ENCODE peak calls at places on chromosomes 4 and X, in seven cellular contexts. V is SJSA1, O is GM23338, W is K562, U is cardiac muscle cell, K is lower lobe of right lung, Y is upper lobe of right lung. Z is an unnamed sample.

GRCh38 chr4:4216668-4217067 is 10.1 kb downstream of the OTOP1 start:
- DNase-seq in V (peak), O (peak), W (no peak), U (peak), K (no peak), Y (no peak), Z (no peak)

GRCh38 chr4:139857021-139857420 is 191.4 kb downstream of the MGST2 start:
- DNase-seq in V (no peak), O (no peak), W (no peak), U (no peak), K (no peak), Y (no peak), Z (no peak)

GRCh38 chrX:130669233-130669632 is 233.8 kb downstream of the ENOX2 start:
- DNase-seq in V (no peak), O (no peak), W (no peak), U (peak), K (no peak), Y (no peak), Z (no peak)

GRCh38 chrX:136909119-136909705 is 28.7 kb upstream of the RBMX start:
- DNase-seq in V (peak), O (peak), W (peak), U (peak), K (peak), Y (peak), Z (peak)

GRCh38 chrX:17613979-17614572 is 123.2 kb upstream of the SCML1 start:
- DNase-seq in V (no peak), O (no peak), W (no peak), U (peak), K (peak), Y (peak), Z (no peak)

GRCh38 chr4:90799895-90800294 is 672.7 kb downstream of the CCSER1 start:
- DNase-seq in V (no peak), O (no peak), W (no peak), U (no peak), K (no peak), Y (no peak), Z (no peak)

GRCh38 chr4:8468746-8469535 is 28.4 kb downstream of the TRMT44 start:
- DNase-seq in V (peak), O (peak), W (peak), U (peak), K (peak), Y (peak), Z (peak)

GRCh38 chr4:47418147-47418546 is 45.4 kb downstream of the COMMD8 start:
- DNase-seq in V (no peak), O (no peak), W (no peak), U (peak), K (no peak), Y (no peak), Z (no peak)

GRCh38 chr4:105240037-105240436 is 93.4 kb downstream of the TET2 start:
- DNase-seq in V (no peak), O (no peak), W (no peak), U (no peak), K (no peak), Y (no peak), Z (no peak)

GRCh38 chr4:71300964-71301363 is 37.9 kb upstream of the SLC4A4 start:
- DNase-seq in V (no peak), O (no peak), W (no peak), U (peak), K (no peak), Y (no peak), Z (no peak)

DNA sequence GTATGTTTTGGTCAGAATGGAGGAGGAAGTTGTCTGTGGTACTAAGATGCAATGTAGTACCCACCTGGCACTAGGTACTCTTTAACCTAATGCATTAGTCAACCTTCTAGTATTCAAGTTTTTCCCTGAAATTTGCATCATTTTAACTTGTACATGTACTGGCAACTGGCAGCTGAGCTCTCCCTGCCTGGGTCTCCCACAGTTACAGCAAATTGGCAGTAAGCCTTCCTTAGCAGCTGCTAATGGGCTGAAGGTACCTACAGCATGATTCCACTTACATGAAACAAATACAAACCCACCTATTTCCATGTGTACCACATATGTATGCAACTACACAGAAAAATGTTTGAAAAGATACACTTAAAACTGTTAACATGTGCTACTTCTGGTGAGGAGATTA is 8.1 kb upstream of the KLHL2 start:
- DNase-seq in V (no peak), O (no peak), W (no peak), U (no peak), K (no peak), Y (no peak), Z (no peak)
- H3K27ac ChIP-seq in V (no peak), O (no peak), W (no peak), U (no peak), K (no peak), Y (no peak), Z (no peak)

DNA sequence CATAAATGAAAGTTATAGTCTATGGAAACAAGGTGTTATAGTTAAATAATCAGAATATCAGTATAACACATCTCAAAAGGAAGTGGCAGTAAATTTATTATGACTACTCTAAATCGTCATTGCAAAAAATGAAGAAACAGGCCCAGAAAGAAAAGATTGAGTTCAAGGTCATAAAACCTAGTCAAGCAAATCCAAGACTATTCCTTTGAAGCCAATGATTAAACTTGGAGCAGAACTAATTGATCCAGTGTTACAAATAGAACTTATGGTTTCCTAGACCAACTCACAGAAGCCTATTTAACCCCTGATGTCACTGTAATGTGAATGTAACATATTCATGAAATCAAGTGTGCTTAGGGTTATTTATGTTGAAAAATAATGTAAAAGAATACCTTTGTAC is 1.9 kb downstream of the FAM199X start:
- DNase-seq in V (no peak), O (no peak), W (no peak), U (no peak), K (no peak), Y (no peak), Z (no peak)
- H3K4me3 ChIP-seq in V (no peak), O (peak), W (peak), U (peak), K (no peak), Y (peak), Z (peak)

GRCh38 chr4:76589402-76589801 is 154.4 kb downstream of the SHROOM3 start:
- DNase-seq in V (no peak), O (peak), W (no peak), U (peak), K (no peak), Y (no peak), Z (no peak)

GRCh38 chr4:76588268-76588667 is 153.2 kb downstream of the SHROOM3 start:
- DNase-seq in V (no peak), O (peak), W (no peak), U (no peak), K (no peak), Y (no peak), Z (no peak)

GRCh38 chr4:76590847-76591281 is 155.8 kb downstream of the SHROOM3 start:
- DNase-seq in V (no peak), O (peak), W (no peak), U (peak), K (no peak), Y (no peak), Z (no peak)

GRCh38 chr4:76591992-76592391 is 157.0 kb downstream of the SHROOM3 start:
- DNase-seq in V (no peak), O (no peak), W (no peak), U (no peak), K (no peak), Y (no peak), Z (no peak)

DNA sequence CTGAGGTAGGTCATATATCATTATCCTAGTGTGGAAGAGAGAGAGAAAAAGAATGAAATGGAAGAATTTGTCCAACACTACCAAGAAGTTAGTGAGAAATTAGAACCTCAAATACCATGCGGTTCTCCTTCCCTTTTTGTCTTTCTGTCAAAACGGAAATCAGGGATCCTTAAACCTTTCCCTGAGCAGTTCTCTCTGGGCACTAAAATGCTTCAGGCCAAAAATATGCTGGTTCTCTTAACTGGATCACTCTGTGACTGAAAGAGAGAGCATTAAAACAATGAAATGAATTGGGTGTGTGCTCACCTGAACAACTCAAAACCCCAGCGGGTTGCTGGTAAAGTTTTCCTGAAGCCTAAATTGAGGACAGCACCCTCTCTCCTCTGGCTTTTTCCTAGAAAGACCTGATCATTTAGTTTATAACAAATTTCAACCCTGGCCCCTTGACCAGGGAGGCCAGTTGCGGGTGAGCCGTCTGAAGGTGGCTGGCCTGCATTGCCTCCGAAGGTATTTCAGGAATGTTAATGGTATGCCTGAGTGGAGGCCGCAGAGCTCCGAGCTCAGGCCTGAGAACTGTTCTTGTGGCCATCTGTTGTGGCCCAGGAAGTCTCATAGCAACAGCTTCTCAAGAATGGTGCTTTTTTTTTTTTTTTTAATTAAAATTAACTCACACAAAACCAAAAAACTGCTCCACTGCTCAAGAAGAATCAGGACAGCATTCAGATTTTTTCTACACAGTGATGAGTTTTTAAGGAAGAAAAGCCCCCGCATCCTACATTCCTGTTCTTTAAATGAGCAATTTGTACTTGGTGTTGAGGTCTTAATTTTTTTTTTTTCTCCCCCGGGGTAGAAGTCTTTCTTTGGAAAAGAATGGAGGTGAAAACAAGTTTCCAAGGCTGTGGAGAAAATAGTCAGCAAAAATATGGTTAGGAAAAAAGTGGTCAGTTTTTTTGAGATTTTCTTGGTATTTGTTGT is 155.1 kb downstream of the SHROOM3 start:
- DNase-seq in V (peak), O (peak), W (no peak), U (peak), K (peak), Y (peak), Z (peak)
- H3K27ac ChIP-seq in V (peak), O (peak), W (no peak), U (peak), K (peak), Y (peak), Z (peak)

DNA sequence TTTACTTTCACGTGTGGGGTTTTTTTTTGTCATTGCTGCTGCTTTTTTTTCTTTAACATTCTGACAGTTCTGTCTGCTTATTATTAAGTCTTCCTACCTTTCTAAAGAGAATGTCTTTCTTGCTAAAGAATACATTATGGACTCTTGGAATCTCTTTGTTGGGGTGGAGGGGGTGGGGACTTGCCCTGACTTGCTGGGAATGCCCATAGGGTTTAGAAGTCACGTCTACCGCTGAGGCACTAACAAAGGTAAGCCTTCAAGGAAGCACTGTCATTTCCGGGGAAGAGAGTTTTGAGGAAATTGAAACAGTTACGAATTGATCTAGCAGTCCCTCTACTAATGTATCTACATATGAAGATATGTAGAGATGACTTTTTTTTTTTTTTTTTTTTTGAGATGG is 19.4 kb downstream of the CD99 start:
- DNase-seq in V (peak), O (peak), W (no peak), U (no peak), K (no peak), Y (no peak), Z (no peak)
- H3K4me3 ChIP-seq in V (no peak), O (no peak), W (no peak), U (no peak), K (peak), Y (peak), Z (peak)